ENCODE peak calls at places on chromosomes 16 and 17, in four cellular contexts. Z is IMR-90, Q is H9, F is neuronal stem cell. U is an unnamed sample.

GRCh38 chr16:85557976-85558589 is 55.0 kb upstream of the GSE1 start:
- DNase-seq in Q (no peak), F (no peak), Z (no peak), U (peak; percentile 59)

GRCh38 chr17:57552114-57552601 is 192.9 kb downstream of the CCDC182 start:
- DNase-seq in F (no peak), Q (peak; percentile 89), Z (no peak), U (peak; percentile 82)

GRCh38 chr17:4788807-4789700 is at the start of gene GLTPD2:
- DNase-seq in F (peak; percentile 29), Z (no peak), Q (peak; percentile 56), U (peak; percentile 61)

GRCh38 chr17:35448214-35448898 is at the start of gene SLFN13:
- DNase-seq in Q (peak; percentile 94), F (peak; percentile 58), Z (peak; percentile 64), U (peak; percentile 97)

GRCh38 chr17:43917348-43918025 is 10.2 kb upstream of the MPP2 start:
- DNase-seq in Q (peak; percentile 87), Z (peak; percentile 10), F (no peak), U (peak; percentile 77)

GRCh38 chr17:28427372-28427771 is 21.4 kb upstream of the SLC46A1 start:
- DNase-seq in Q (no peak), Z (peak; percentile 33), F (no peak), U (no peak)

GRCh38 chr16:79316004-79316458 is 284.5 kb downstream of the MAF start:
- DNase-seq in Z (no peak), F (no peak), Q (no peak), U (no peak)

GRCh38 chr16:30186444-30186781 is 3.0 kb downstream of the CORO1A start:
- DNase-seq in F (no peak), Z (no peak), Q (no peak), U (no peak)

GRCh38 chr17:65886240-65886639 is 305.7 kb downstream of the CEP112 start:
- DNase-seq in Z (peak; percentile 12), F (no peak), Q (no peak), U (no peak)

GRCh38 chr17:21165922-21166598 is 39.3 kb downstream of the DHRS7B start:
- DNase-seq in Q (no peak), Z (no peak), F (no peak), U (no peak)

GRCh38 chr17:43572368-43572980 is 26.3 kb upstream of the ETV4 start:
- DNase-seq in Z (peak; percentile 19), F (no peak), Q (no peak), U (peak; percentile 85)

GRCh38 chr16:56980203-56980535 is 9.2 kb upstream of the NLRC5 start:
- DNase-seq in Z (no peak), F (no peak), Q (no peak), U (no peak)
- H3K23ac ChIP-seq in Z (no peak overlapping the region), F (no peak overlapping the region), Q (no peak overlapping the region), U (no peak overlapping the region)

DNA sequence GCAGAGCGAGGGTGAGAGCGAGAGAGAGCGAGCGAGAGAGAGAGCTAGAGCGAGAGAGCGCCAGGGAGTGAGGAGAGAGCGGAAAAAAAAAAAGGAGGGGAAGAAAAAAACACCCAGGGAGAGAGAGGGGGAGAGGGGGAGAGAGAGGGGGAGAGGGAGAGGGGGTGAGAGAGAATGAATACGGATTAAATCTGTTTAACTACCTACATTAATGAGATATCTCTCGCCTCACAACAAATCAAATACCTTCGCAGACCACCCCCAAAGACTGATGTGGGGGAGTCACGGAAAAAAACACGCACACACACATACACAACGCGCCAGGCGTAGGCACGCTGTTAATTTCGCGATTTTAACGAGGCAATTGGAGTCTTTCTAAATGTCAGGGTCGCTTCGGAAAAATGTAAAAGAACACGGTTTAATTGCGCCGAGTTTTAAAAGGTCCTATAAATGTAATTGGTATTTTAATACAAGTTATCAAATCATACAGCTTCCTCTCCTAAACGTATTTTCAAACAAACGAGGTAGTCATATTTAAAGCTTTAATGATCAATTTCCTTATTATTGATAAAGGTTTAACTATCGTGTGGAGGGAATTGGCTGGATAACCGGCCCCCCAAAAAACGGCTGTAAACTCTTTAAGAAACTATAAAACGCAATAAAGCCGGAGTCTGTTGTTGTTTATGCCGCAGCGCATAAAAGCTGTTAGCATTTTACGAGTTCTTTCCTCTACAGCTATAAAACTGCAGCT is at the start of gene HOXB8:
- DNase-seq in F (no peak), Z (no peak), Q (no peak), U (no peak)
- H3K23ac ChIP-seq in F (no peak within 1 kb of the TSS), Z (no peak within 1 kb of the TSS), Q (no peak within 1 kb of the TSS), U (peak within 1 kb of the TSS; percentile 94)

GRCh38 chr17:83107656-83108048 is 28.2 kb downstream of the METRNL start:
- DNase-seq in Z (no peak), Q (no peak), F (no peak), U (no peak)

GRCh38 chr17:83106036-83106577 is 26.7 kb downstream of the METRNL start:
- DNase-seq in Q (no peak), Z (no peak), F (no peak), U (no peak)

GRCh38 chr17:83108709-83109108 is 29.3 kb downstream of the METRNL start:
- DNase-seq in F (no peak), Q (no peak), Z (no peak), U (no peak)

GRCh38 chr17:83105512-83105911 is 26.1 kb downstream of the METRNL start:
- DNase-seq in Q (no peak), F (no peak), Z (no peak), U (no peak)

DNA sequence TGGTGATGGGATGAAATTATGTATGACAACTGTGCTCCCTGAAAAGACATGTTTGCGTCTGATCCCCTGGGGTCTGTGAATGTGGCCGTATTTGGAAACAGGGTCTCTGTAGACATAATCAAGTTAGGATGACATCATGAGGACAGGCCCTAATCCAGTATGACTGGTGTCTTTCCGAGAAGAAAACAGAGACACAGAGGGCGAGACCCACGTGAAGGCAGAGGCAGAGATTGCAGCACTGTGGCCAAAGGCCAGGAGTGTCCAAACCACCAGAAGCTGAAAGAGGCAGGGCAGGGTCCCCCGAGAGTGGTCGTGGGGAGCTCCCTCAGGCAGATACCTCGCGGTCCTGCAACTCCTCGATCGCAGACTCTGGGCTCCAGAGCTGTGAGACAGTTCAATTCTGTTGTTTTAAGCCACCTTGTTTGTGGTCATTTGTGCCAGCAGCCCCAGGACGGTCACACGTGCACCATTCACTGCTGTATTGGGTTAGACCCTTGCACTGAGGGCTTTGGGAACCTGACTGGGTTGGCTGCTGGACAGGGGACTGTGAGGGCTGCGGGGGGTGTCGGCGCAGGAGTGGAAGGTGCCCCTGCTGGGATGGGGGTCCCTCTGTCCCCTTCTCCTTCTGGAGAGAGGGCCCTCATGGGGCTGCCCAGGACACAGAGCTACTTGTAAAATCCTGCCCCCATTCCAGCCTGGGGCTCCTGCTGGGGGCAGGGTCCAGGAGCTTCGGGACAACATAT is 27.7 kb downstream of the METRNL start:
- DNase-seq in F (no peak), Z (no peak), Q (no peak), U (no peak)
- H3K23ac ChIP-seq in F (no peak overlapping the region), Z (no peak overlapping the region), Q (no peak overlapping the region), U (no peak overlapping the region)

GRCh38 chr17:63786961-63787711 is 13.2 kb downstream of the DDX42 start:
- DNase-seq in Z (no peak), Q (no peak), F (no peak), U (peak; percentile 63)
- H3K23ac ChIP-seq in Z (no peak overlapping the region), Q (no peak overlapping the region), F (no peak overlapping the region), U (no peak overlapping the region)

GRCh38 chr17:81393684-81394376 is 1.4 kb upstream of the BAHCC1 start:
- DNase-seq in F (peak; percentile 100), Q (peak; percentile 100), Z (peak; percentile 99), U (peak; percentile 100)

GRCh38 chr17:81391964-81392908 is 3.0 kb upstream of the BAHCC1 start:
- DNase-seq in Q (no peak), F (no peak), Z (peak; percentile 52), U (no peak)

GRCh38 chr17:81394377-81394747 is 895 bp upstream of the BAHCC1 start:
- DNase-seq in Z (no peak), F (no peak), Q (no peak), U (no peak)

GRCh38 chr17:81391268-81391963 is 3.8 kb upstream of the BAHCC1 start:
- DNase-seq in F (no peak), Q (no peak), Z (no peak), U (no peak)

DNA sequence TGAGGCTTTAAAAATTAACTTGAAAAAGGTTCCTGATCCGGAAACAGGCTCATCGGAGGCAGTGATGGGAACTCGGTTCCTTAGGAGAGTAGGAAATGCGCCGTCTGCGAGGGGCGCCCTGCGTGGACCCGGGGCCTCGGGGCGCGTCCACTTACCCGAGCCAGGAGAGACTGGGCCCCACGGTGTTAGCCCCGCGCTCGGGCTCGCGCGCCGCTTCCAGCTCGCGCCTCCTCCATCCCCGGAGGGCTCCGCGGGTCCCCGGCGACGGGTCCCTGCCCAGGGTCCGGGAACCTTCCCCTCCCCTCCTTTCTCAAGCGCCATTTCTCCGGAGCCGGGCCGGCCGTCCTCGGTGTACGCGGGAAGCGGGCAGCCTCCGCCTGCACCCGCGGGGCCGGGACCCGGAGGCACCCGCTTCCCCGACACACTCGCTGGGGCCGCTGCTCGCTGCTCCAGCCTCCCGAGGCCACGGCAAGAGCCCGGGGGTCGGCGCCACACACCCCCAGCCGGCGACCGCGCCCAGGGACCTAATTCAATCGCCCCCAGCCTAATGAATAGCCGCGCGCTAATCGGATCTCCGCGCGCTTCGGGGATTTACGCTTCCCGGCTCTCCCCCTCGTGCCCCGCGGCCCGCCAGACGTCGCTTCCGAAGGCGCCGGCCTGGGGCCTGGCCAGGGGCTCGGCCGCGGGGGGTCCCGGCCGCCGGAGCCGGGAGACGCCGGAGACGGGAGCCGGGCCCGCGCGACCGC is 2.2 kb upstream of the BAHCC1 start:
- DNase-seq in F (no peak), Z (no peak), Q (no peak), U (peak; percentile 54)
- H3K23ac ChIP-seq in F (no peak overlapping the region), Z (peak overlapping the region; percentile 99), Q (no peak overlapping the region), U (peak overlapping the region; percentile 51)

U was measured in mesendoderm.